ENCODE peak calls at places on chromosome 14, in ten cellular contexts. One of them, this sample, is unnamed.
A peak's percentile ranks its signal among the peaks of the same experiment; 100 is the strongest.

GRCh38 chr14:52706286-52706685 is 714 bp upstream of the PSMC6 start:
- DNase-seq in HuH-7.5: no peak
- DNase-seq in DMS53: peak; percentile 56
- DNase-seq in stimulated activated CD4-positive, alpha-beta T cell treated with anti-CD3 and anti-CD28 coated beads, Interleukin-15, amount 100 ng/mL, for 24 hours: peak; percentile 59
- DNase-seq in T-helper 9 cell: peak; percentile 4
- DNase-seq in RWPE1: no peak
- DNase-seq in ELR: peak; percentile 47
- DNase-seq in HFF-Myc: no peak
- DNase-seq in left ventricle myocardium superior: no peak
- DNase-seq in HCT116: no peak
- DNase-seq in this sample: no peak

GRCh38 chr14:73467800-73468199 is 9.5 kb upstream of the NUMB start:
- DNase-seq in stimulated activated CD4-positive, alpha-beta T cell treated with anti-CD3 and anti-CD28 coated beads, Interleukin-15, amount 100 ng/mL, for 24 hours: peak; percentile 68
- DNase-seq in HFF-Myc: no peak
- DNase-seq in DMS53: no peak
- DNase-seq in ELR: no peak
- DNase-seq in HuH-7.5: no peak
- DNase-seq in HCT116: no peak
- DNase-seq in RWPE1: no peak
- DNase-seq in T-helper 9 cell: no peak
- DNase-seq in left ventricle myocardium superior: no peak
- DNase-seq in this sample: no peak

GRCh38 chr14:76977793-76978730 is 50.4 kb downstream of the IRF2BPL start:
- DNase-seq in left ventricle myocardium superior: peak; percentile 62
- DNase-seq in HCT116: no peak
- DNase-seq in stimulated activated CD4-positive, alpha-beta T cell treated with anti-CD3 and anti-CD28 coated beads, Interleukin-15, amount 100 ng/mL, for 24 hours: peak; percentile 91
- DNase-seq in HuH-7.5: no peak
- DNase-seq in ELR: peak; percentile 57
- DNase-seq in DMS53: no peak
- DNase-seq in RWPE1: no peak
- DNase-seq in HFF-Myc: no peak
- DNase-seq in T-helper 9 cell: peak; percentile 73
- DNase-seq in this sample: peak; percentile 66

GRCh38 chr14:73743431-73743931 is 29.3 kb upstream of the PNMA1 start:
- DNase-seq in DMS53: no peak
- DNase-seq in HFF-Myc: no peak
- DNase-seq in ELR: no peak
- DNase-seq in T-helper 9 cell: peak; percentile 55
- DNase-seq in HuH-7.5: no peak
- DNase-seq in HCT116: no peak
- DNase-seq in stimulated activated CD4-positive, alpha-beta T cell treated with anti-CD3 and anti-CD28 coated beads, Interleukin-15, amount 100 ng/mL, for 24 hours: peak; percentile 78
- DNase-seq in left ventricle myocardium superior: peak; percentile 73
- DNase-seq in RWPE1: no peak
- DNase-seq in this sample: no peak

GRCh38 chr14:100594625-100594951 is 7.4 kb upstream of the BEGAIN start:
- DNase-seq in RWPE1: no peak
- DNase-seq in DMS53: no peak
- DNase-seq in HFF-Myc: no peak
- DNase-seq in HuH-7.5: no peak
- DNase-seq in T-helper 9 cell: no peak
- DNase-seq in HCT116: no peak
- DNase-seq in stimulated activated CD4-positive, alpha-beta T cell treated with anti-CD3 and anti-CD28 coated beads, Interleukin-15, amount 100 ng/mL, for 24 hours: no peak
- DNase-seq in left ventricle myocardium superior: peak; percentile 14
- DNase-seq in ELR: no peak
- DNase-seq in this sample: no peak

GRCh38 chr14:33938131-33938949 is 12.5 kb downstream of the EGLN3 start:
- DNase-seq in T-helper 9 cell: no peak
- DNase-seq in ELR: no peak
- DNase-seq in HCT116: peak; percentile 76
- DNase-seq in RWPE1: no peak
- DNase-seq in HuH-7.5: no peak
- DNase-seq in DMS53: peak; percentile 84
- DNase-seq in left ventricle myocardium superior: peak; percentile 91
- DNase-seq in stimulated activated CD4-positive, alpha-beta T cell treated with anti-CD3 and anti-CD28 coated beads, Interleukin-15, amount 100 ng/mL, for 24 hours: no peak
- DNase-seq in HFF-Myc: no peak
- DNase-seq in this sample: peak; percentile 81

GRCh38 chr14:24053548-24054323 is 1.9 kb downstream of the CARMIL3 start:
- DNase-seq in RWPE1: no peak
- DNase-seq in HuH-7.5: no peak
- DNase-seq in HCT116: no peak
- DNase-seq in HFF-Myc: no peak
- DNase-seq in left ventricle myocardium superior: no peak
- DNase-seq in DMS53: no peak
- DNase-seq in T-helper 9 cell: no peak
- DNase-seq in stimulated activated CD4-positive, alpha-beta T cell treated with anti-CD3 and anti-CD28 coated beads, Interleukin-15, amount 100 ng/mL, for 24 hours: no peak
- DNase-seq in ELR: no peak
- DNase-seq in this sample: no peak

GRCh38 chr14:70619708-70620107 is 19.3 kb upstream of the MED6 start:
- DNase-seq in RWPE1: peak; percentile 19
- DNase-seq in HuH-7.5: no peak
- DNase-seq in stimulated activated CD4-positive, alpha-beta T cell treated with anti-CD3 and anti-CD28 coated beads, Interleukin-15, amount 100 ng/mL, for 24 hours: no peak
- DNase-seq in ELR: no peak
- DNase-seq in HFF-Myc: no peak
- DNase-seq in HCT116: no peak
- DNase-seq in T-helper 9 cell: no peak
- DNase-seq in left ventricle myocardium superior: no peak
- DNase-seq in DMS53: no peak
- DNase-seq in this sample: no peak

GRCh38 chr14:63982156-63982555 is 129.4 kb downstream of the SYNE2 start:
- DNase-seq in left ventricle myocardium superior: no peak
- DNase-seq in DMS53: no peak
- DNase-seq in stimulated activated CD4-positive, alpha-beta T cell treated with anti-CD3 and anti-CD28 coated beads, Interleukin-15, amount 100 ng/mL, for 24 hours: no peak
- DNase-seq in RWPE1: no peak
- DNase-seq in T-helper 9 cell: no peak
- DNase-seq in ELR: no peak
- DNase-seq in HCT116: no peak
- DNase-seq in HuH-7.5: no peak
- DNase-seq in HFF-Myc: no peak
- DNase-seq in this sample: no peak

GRCh38 chr14:59093889-59094288 is 94.6 kb upstream of the DAAM1 start:
- DNase-seq in HFF-Myc: no peak
- DNase-seq in RWPE1: no peak
- DNase-seq in DMS53: no peak
- DNase-seq in HCT116: no peak
- DNase-seq in stimulated activated CD4-positive, alpha-beta T cell treated with anti-CD3 and anti-CD28 coated beads, Interleukin-15, amount 100 ng/mL, for 24 hours: no peak
- DNase-seq in T-helper 9 cell: no peak
- DNase-seq in left ventricle myocardium superior: no peak
- DNase-seq in HuH-7.5: no peak
- DNase-seq in ELR: no peak
- DNase-seq in this sample: no peak

GRCh38 chr14:90551070-90551704 is 154.4 kb downstream of the CALM1 start:
- DNase-seq in stimulated activated CD4-positive, alpha-beta T cell treated with anti-CD3 and anti-CD28 coated beads, Interleukin-15, amount 100 ng/mL, for 24 hours: no peak
- DNase-seq in T-helper 9 cell: no peak
- DNase-seq in HCT116: no peak
- DNase-seq in left ventricle myocardium superior: peak; percentile 60
- DNase-seq in DMS53: no peak
- DNase-seq in ELR: peak; percentile 17
- DNase-seq in RWPE1: no peak
- DNase-seq in HFF-Myc: no peak
- DNase-seq in HuH-7.5: no peak
- DNase-seq in this sample: no peak

GRCh38 chr14:99320105-99320572 is 48.1 kb upstream of the BCL11B start:
- DNase-seq in HuH-7.5: peak; percentile 57
- DNase-seq in RWPE1: peak; percentile 64
- DNase-seq in DMS53: peak; percentile 61
- DNase-seq in stimulated activated CD4-positive, alpha-beta T cell treated with anti-CD3 and anti-CD28 coated beads, Interleukin-15, amount 100 ng/mL, for 24 hours: peak; percentile 85
- DNase-seq in T-helper 9 cell: peak; percentile 63
- DNase-seq in ELR: peak; percentile 48
- DNase-seq in HCT116: peak; percentile 21
- DNase-seq in HFF-Myc: peak; percentile 5
- DNase-seq in left ventricle myocardium superior: peak; percentile 65
- DNase-seq in this sample: no peak

GRCh38 chr14:60998617-60999016 is 17.6 kb downstream of the SLC38A6 start:
- DNase-seq in HFF-Myc: no peak
- DNase-seq in DMS53: no peak
- DNase-seq in left ventricle myocardium superior: no peak
- DNase-seq in HCT116: no peak
- DNase-seq in HuH-7.5: no peak
- DNase-seq in RWPE1: no peak
- DNase-seq in stimulated activated CD4-positive, alpha-beta T cell treated with anti-CD3 and anti-CD28 coated beads, Interleukin-15, amount 100 ng/mL, for 24 hours: no peak
- DNase-seq in T-helper 9 cell: no peak
- DNase-seq in ELR: no peak
- DNase-seq in this sample: no peak

GRCh38 chr14:101632520-101632919 is 71.2 kb downstream of the DIO3 start:
- DNase-seq in DMS53: no peak
- DNase-seq in HCT116: no peak
- DNase-seq in T-helper 9 cell: no peak
- DNase-seq in HFF-Myc: no peak
- DNase-seq in left ventricle myocardium superior: no peak
- DNase-seq in RWPE1: no peak
- DNase-seq in stimulated activated CD4-positive, alpha-beta T cell treated with anti-CD3 and anti-CD28 coated beads, Interleukin-15, amount 100 ng/mL, for 24 hours: no peak
- DNase-seq in HuH-7.5: no peak
- DNase-seq in ELR: no peak
- DNase-seq in this sample: no peak

GRCh38 chr14:77707355-77707723 is 484 bp downstream of the ALKBH1 start:
- DNase-seq in HuH-7.5: peak; percentile 19
- DNase-seq in stimulated activated CD4-positive, alpha-beta T cell treated with anti-CD3 and anti-CD28 coated beads, Interleukin-15, amount 100 ng/mL, for 24 hours: no peak
- DNase-seq in DMS53: peak; percentile 50
- DNase-seq in RWPE1: peak; percentile 57
- DNase-seq in HFF-Myc: peak; percentile 12
- DNase-seq in HCT116: no peak
- DNase-seq in T-helper 9 cell: peak; percentile 4
- DNase-seq in ELR: peak; percentile 57
- DNase-seq in left ventricle myocardium superior: no peak
- DNase-seq in this sample: no peak

GRCh38 chr14:44151120-44151519 is 356.0 kb downstream of the FSCB start:
- DNase-seq in DMS53: no peak
- DNase-seq in stimulated activated CD4-positive, alpha-beta T cell treated with anti-CD3 and anti-CD28 coated beads, Interleukin-15, amount 100 ng/mL, for 24 hours: no peak
- DNase-seq in left ventricle myocardium superior: no peak
- DNase-seq in HCT116: no peak
- DNase-seq in HuH-7.5: no peak
- DNase-seq in HFF-Myc: no peak
- DNase-seq in ELR: no peak
- DNase-seq in RWPE1: no peak
- DNase-seq in T-helper 9 cell: no peak
- DNase-seq in this sample: no peak

GRCh38 chr14:104318558-104319488 is 180.4 kb downstream of the KIF26A start:
- DNase-seq in DMS53: no peak
- DNase-seq in HCT116: no peak
- DNase-seq in HFF-Myc: no peak
- DNase-seq in HuH-7.5: no peak
- DNase-seq in RWPE1: no peak
- DNase-seq in stimulated activated CD4-positive, alpha-beta T cell treated with anti-CD3 and anti-CD28 coated beads, Interleukin-15, amount 100 ng/mL, for 24 hours: no peak
- DNase-seq in T-helper 9 cell: no peak
- DNase-seq in left ventricle myocardium superior: peak; percentile 73
- DNase-seq in ELR: no peak
- DNase-seq in this sample: peak; percentile 61

GRCh38 chr14:63852817-63853730 is at the start of gene SYNE2:
- DNase-seq in RWPE1: peak; percentile 79
- DNase-seq in HuH-7.5: peak; percentile 73
- DNase-seq in T-helper 9 cell: peak; percentile 78
- DNase-seq in left ventricle myocardium superior: peak; percentile 90
- DNase-seq in HCT116: no peak
- DNase-seq in DMS53: peak; percentile 87
- DNase-seq in ELR: peak; percentile 79
- DNase-seq in HFF-Myc: no peak
- DNase-seq in stimulated activated CD4-positive, alpha-beta T cell treated with anti-CD3 and anti-CD28 coated beads, Interleukin-15, amount 100 ng/mL, for 24 hours: peak; percentile 88
- DNase-seq in this sample: peak; percentile 84

GRCh38 chr14:104819361-104819771 is 18.5 kb downstream of the ZBTB42 start:
- DNase-seq in HCT116: no peak
- DNase-seq in stimulated activated CD4-positive, alpha-beta T cell treated with anti-CD3 and anti-CD28 coated beads, Interleukin-15, amount 100 ng/mL, for 24 hours: no peak
- DNase-seq in T-helper 9 cell: no peak
- DNase-seq in RWPE1: no peak
- DNase-seq in HuH-7.5: no peak
- DNase-seq in HFF-Myc: no peak
- DNase-seq in ELR: no peak
- DNase-seq in DMS53: no peak
- DNase-seq in left ventricle myocardium superior: peak; percentile 17
- DNase-seq in this sample: no peak

GRCh38 chr14:54637270-54637669 is 70.3 kb downstream of the SAMD4A start:
- DNase-seq in ELR: peak; percentile 23
- DNase-seq in RWPE1: no peak
- DNase-seq in stimulated activated CD4-positive, alpha-beta T cell treated with anti-CD3 and anti-CD28 coated beads, Interleukin-15, amount 100 ng/mL, for 24 hours: no peak
- DNase-seq in DMS53: peak; percentile 9
- DNase-seq in T-helper 9 cell: no peak
- DNase-seq in HCT116: no peak
- DNase-seq in HuH-7.5: no peak
- DNase-seq in HFF-Myc: no peak
- DNase-seq in left ventricle myocardium superior: no peak
- DNase-seq in this sample: no peak

GRCh38 chr14:79056879-79057278 is 886.7 kb downstream of the NRXN3 start:
- DNase-seq in HuH-7.5: no peak
- DNase-seq in left ventricle myocardium superior: no peak
- DNase-seq in T-helper 9 cell: no peak
- DNase-seq in stimulated activated CD4-positive, alpha-beta T cell treated with anti-CD3 and anti-CD28 coated beads, Interleukin-15, amount 100 ng/mL, for 24 hours: no peak
- DNase-seq in HFF-Myc: no peak
- DNase-seq in HCT116: no peak
- DNase-seq in DMS53: no peak
- DNase-seq in RWPE1: no peak
- DNase-seq in ELR: peak; percentile 53
- DNase-seq in this sample: no peak

GRCh38 chr14:69204753-69205152 is 13.5 kb downstream of the EXD2 start:
- DNase-seq in RWPE1: peak; percentile 30
- DNase-seq in T-helper 9 cell: no peak
- DNase-seq in HuH-7.5: no peak
- DNase-seq in HFF-Myc: no peak
- DNase-seq in HCT116: no peak
- DNase-seq in DMS53: peak; percentile 37
- DNase-seq in ELR: peak; percentile 34
- DNase-seq in stimulated activated CD4-positive, alpha-beta T cell treated with anti-CD3 and anti-CD28 coated beads, Interleukin-15, amount 100 ng/mL, for 24 hours: no peak
- DNase-seq in left ventricle myocardium superior: no peak
- DNase-seq in this sample: no peak

GRCh38 chr14:66982247-66982646 is 207.0 kb upstream of the GARIN2 start:
- DNase-seq in HCT116: no peak
- DNase-seq in HFF-Myc: no peak
- DNase-seq in HuH-7.5: no peak
- DNase-seq in DMS53: no peak
- DNase-seq in ELR: no peak
- DNase-seq in left ventricle myocardium superior: no peak
- DNase-seq in stimulated activated CD4-positive, alpha-beta T cell treated with anti-CD3 and anti-CD28 coated beads, Interleukin-15, amount 100 ng/mL, for 24 hours: no peak
- DNase-seq in T-helper 9 cell: no peak
- DNase-seq in RWPE1: no peak
- DNase-seq in this sample: no peak

GRCh38 chr14:72582582-72582981 is 311.3 kb downstream of the DPF3 start:
- DNase-seq in stimulated activated CD4-positive, alpha-beta T cell treated with anti-CD3 and anti-CD28 coated beads, Interleukin-15, amount 100 ng/mL, for 24 hours: no peak
- DNase-seq in T-helper 9 cell: no peak
- DNase-seq in HuH-7.5: no peak
- DNase-seq in left ventricle myocardium superior: no peak
- DNase-seq in RWPE1: peak; percentile 13
- DNase-seq in HCT116: no peak
- DNase-seq in ELR: no peak
- DNase-seq in DMS53: no peak
- DNase-seq in HFF-Myc: no peak
- DNase-seq in this sample: no peak

GRCh38 chr14:39169541-39169900 is 612 bp downstream of the TRAPPC6B start:
- DNase-seq in stimulated activated CD4-positive, alpha-beta T cell treated with anti-CD3 and anti-CD28 coated beads, Interleukin-15, amount 100 ng/mL, for 24 hours: no peak
- DNase-seq in T-helper 9 cell: no peak
- DNase-seq in HFF-Myc: no peak
- DNase-seq in left ventricle myocardium superior: no peak
- DNase-seq in DMS53: peak; percentile 39
- DNase-seq in HuH-7.5: no peak
- DNase-seq in ELR: no peak
- DNase-seq in HCT116: no peak
- DNase-seq in RWPE1: no peak
- DNase-seq in this sample: no peak